ENCODE peak calls at places on chromosome 13, in seven cellular contexts. R, A, Q, C, K, U and G are unnamed samples. For H3K4me1, the result is how much of the 10 kb centered on the place peaks cover.

GRCh38 chr13:61531383-61532065 is 115.9 kb upstream of the PCDH20 start:
- DNase-seq in Q (no peak), A (no peak), K (no peak), R (no peak), U (no peak), C (no peak), G (no peak)

GRCh38 chr13:113489171-113489548 is 1.4 kb downstream of the DCUN1D2 start:
- DNase-seq in R (no peak), A (no peak), Q (peak), U (no peak), K (no peak), C (peak), G (no peak)

GRCh38 chr13:113724016-113724758 is 34.8 kb upstream of the TMEM255B start:
- DNase-seq in R (peak), C (no peak), A (no peak), K (no peak), U (no peak), Q (no peak), G (peak)

GRCh38 chr13:108495686-108496363 is 133.6 kb upstream of the MYO16 start:
- DNase-seq in Q (no peak), R (no peak), K (no peak), C (peak), A (no peak), U (peak), G (no peak)

GRCh38 chr13:80180745-80181144 is 160.2 kb downstream of the SPRY2 start:
- DNase-seq in U (no peak), A (no peak), R (no peak), C (no peak), K (no peak), Q (no peak), G (no peak)

GRCh38 chr13:93496985-93497673 is 270.5 kb downstream of the GPC6 start:
- DNase-seq in A (no peak), K (no peak), Q (no peak), C (peak), R (no peak), U (no peak), G (no peak)

GRCh38 chr13:49517461-49517860 is 21.7 kb downstream of the PHF11 start:
- DNase-seq in A (no peak), C (peak), Q (no peak), R (no peak), U (no peak), K (no peak), G (no peak)

GRCh38 chr13:40664100-40665060 is 2.1 kb downstream of the FOXO1 start:
- DNase-seq in K (peak), U (peak), C (peak), A (peak), Q (peak), R (peak), G (peak)

GRCh38 chr13:81929988-81930387 is 1589.1 kb upstream of the SPRY2 start:
- DNase-seq in A (no peak), Q (peak), C (peak), R (no peak), K (peak), U (no peak), G (no peak)

GRCh38 chr13:104014803-104015645 is 948.8 kb upstream of the SLC10A2 start:
- DNase-seq in K (no peak), Q (no peak), C (peak), R (no peak), A (no peak), U (no peak), G (no peak)

GRCh38 chr13:41099986-41100385 is 32.6 kb downstream of the KBTBD6 start:
- DNase-seq in R (no peak), U (no peak), C (no peak), K (no peak), Q (no peak), A (no peak), G (no peak)

GRCh38 chr13:25192936-25193335 is 20.8 kb upstream of the AMER2 start:
- DNase-seq in Q (no peak), U (no peak), A (no peak), R (no peak), C (no peak), K (no peak), G (no peak)

DNA sequence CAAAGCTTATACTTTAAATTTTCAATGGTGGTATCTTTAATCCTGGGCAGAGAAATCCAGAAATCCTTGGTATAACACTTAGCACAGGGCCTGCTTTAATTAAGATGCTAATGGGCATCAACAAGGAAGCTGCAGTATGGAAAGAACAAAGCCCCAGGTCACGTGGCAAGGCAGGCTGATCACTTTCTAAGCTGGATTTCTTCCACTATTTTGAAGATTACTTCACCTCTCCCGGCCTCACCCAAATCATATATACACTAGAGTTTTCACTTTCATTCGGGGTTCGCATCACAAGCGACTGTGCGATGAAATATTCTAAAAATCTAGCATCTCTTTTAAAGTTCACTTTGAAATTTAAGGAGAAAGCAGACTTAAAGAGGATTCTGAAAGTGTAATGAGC is 71.8 kb downstream of the STARD13 start:
- DNase-seq in R (no peak), Q (peak), A (no peak), C (peak), U (no peak), K (no peak), G (no peak)
- H3K4me1 ChIP-seq in R (under half), Q (under half), A (half or more), C (under half), U (under half), K (under half), G (under half)

GRCh38 chr13:33092422-33092987 is 76.3 kb downstream of the KL start:
- DNase-seq in U (no peak), A (no peak), K (no peak), R (no peak), Q (no peak), C (no peak), G (no peak)
- H3K27ac ChIP-seq in U (no peak), A (peak), K (no peak), R (no peak), Q (no peak), C (no peak), G (peak)

GRCh38 chr13:110215606-110216005 is 91.4 kb downstream of the COL4A1 start:
- DNase-seq in A (no peak), R (no peak), U (no peak), K (no peak), C (peak), Q (no peak), G (no peak)
- H3K4me1 ChIP-seq in A (half or more), R (under half), U (under half), K (under half), C (under half), Q (under half), G (under half)

GRCh38 chr13:106919638-106920037 is 351.7 kb upstream of the ARGLU1 start:
- DNase-seq in R (peak), A (peak), K (no peak), U (no peak), C (no peak), Q (no peak), G (no peak)
- H3K27ac ChIP-seq in R (peak), A (peak), K (no peak), U (no peak), C (no peak), Q (no peak), G (peak)

DNA sequence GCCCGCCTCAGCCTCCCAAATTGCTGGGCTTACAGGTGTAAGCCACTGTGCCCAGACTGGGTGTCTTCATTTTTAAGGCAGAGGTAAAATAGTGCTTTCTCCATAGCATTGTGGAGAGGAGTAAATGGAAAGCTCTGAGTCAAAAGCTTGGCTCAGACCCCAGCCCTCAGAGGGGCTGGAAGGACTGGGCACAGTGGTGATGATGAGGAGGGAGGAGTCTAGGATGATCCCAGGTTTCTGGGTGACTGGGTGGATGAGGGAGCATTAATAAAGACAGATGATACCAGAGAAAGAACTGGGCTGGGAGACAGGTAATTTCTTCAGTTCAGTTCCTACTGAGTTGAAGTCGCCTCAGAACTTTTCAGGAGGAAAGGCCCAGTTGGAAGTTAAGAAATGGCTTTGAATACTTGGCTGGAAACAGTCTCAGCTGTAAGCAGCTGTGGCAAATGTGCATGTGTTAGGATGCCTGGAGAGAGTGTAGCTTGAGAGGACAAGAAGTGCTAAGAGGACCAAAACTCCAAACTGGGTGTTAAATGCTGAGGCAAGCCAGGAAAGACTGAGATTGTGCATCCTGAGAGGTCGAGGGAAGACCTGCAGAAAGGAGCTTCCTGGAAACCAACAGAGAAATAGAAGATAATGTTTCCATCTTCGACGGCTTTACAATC is 37.1 kb upstream of the MEDAG start:
- DNase-seq in R (no peak), Q (no peak), K (no peak), A (no peak), U (no peak), C (peak), G (no peak)
- H3K4me1 ChIP-seq in R (under half), Q (under half), K (under half), A (under half), U (under half), C (half or more), G (under half)